ENCODE peak calls at places on chromosome 19, in eight cellular contexts. I, R, F, D, A, T, X and N are unnamed samples.

GRCh38 chr19:14333101-14333871 is 48.0 kb upstream of the ADGRE5 start:
- DNase-seq in I (peak; percentile 75), A (no peak), R (no peak), T (no peak), F (no peak), D (peak; percentile 33), X (no peak), N (peak; percentile 76)

GRCh38 chr19:50252111-50252886 is 48.9 kb downstream of the MYH14 start:
- DNase-seq in X (no peak), I (peak; percentile 34), A (no peak), F (peak; percentile 4), D (peak; percentile 3), T (no peak), R (no peak), N (no peak)

GRCh38 chr19:53915000-53915399 is 5.9 kb downstream of the CACNG7 start:
- DNase-seq in T (no peak), D (no peak), X (no peak), A (no peak), F (no peak), I (no peak), R (no peak), N (no peak)

GRCh38 chr19:49556412-49557398 is 23.7 kb downstream of the NOSIP start:
- DNase-seq in X (no peak), T (no peak), I (no peak), F (peak; percentile 35), R (no peak), A (no peak), D (peak; percentile 29), N (peak; percentile 59)

GRCh38 chr19:35868172-35868822 is at the start of gene APLP1:
- DNase-seq in I (peak; percentile 49), T (no peak), D (peak; percentile 53), A (no peak), X (peak; percentile 71), F (peak; percentile 56), R (peak; percentile 88), N (peak; percentile 49)

GRCh38 chr19:58570770-58571574 is 2.2 kb downstream of the MZF1 start:
- DNase-seq in F (no peak), I (no peak), R (peak; percentile 83), T (no peak), X (peak; percentile 28), D (no peak), A (peak; percentile 65), N (no peak)

GRCh38 chr19:13042443-13043130 is 47.3 kb downstream of the NFIX start:
- DNase-seq in X (no peak), A (no peak), T (no peak), R (no peak), F (no peak), D (peak; percentile 27), I (peak; percentile 70), N (no peak)

GRCh38 chr19:7799640-7800355 is 30.2 kb upstream of the EVI5L start:
- DNase-seq in X (peak; percentile 62), R (peak; percentile 85), A (peak; percentile 75), T (peak; percentile 55), F (peak; percentile 18), I (peak; percentile 84), D (peak; percentile 55), N (peak; percentile 64)

GRCh38 chr19:10086032-10086903 is at the start of gene SHFL:
- DNase-seq in R (peak; percentile 96), F (peak; percentile 83), D (peak; percentile 43), A (no peak), T (no peak), I (peak; percentile 71), X (peak; percentile 90), N (peak; percentile 88)

GRCh38 chr19:42406111-42406510 is 16.0 kb upstream of the CNFN start:
- DNase-seq in I (no peak), R (no peak), A (no peak), D (no peak), F (no peak), X (no peak), T (no peak), N (no peak)

GRCh38 chr19:50214699-50215543 is 11.5 kb downstream of the MYH14 start:
- DNase-seq in F (no peak), T (no peak), A (peak; percentile 80), R (no peak), D (no peak), X (no peak), I (no peak), N (peak; percentile 89)

GRCh38 chr19:44686896-44687295 is 12.1 kb upstream of the CEACAM16 start:
- DNase-seq in T (no peak), A (no peak), X (no peak), R (no peak), D (no peak), F (no peak), I (no peak), N (no peak)

GRCh38 chr19:44683434-44684210 is 12.3 kb downstream of the CEACAM19 start:
- DNase-seq in F (no peak), D (no peak), X (no peak), T (no peak), R (no peak), A (no peak), I (no peak), N (no peak)

GRCh38 chr19:44682807-44683206 is 11.5 kb downstream of the CEACAM19 start:
- DNase-seq in F (no peak), R (no peak), A (no peak), X (no peak), I (no peak), D (no peak), T (no peak), N (no peak)

GRCh38 chr19:44685877-44686276 is 13.1 kb upstream of the CEACAM16 start:
- DNase-seq in R (no peak), I (peak; percentile 69), T (no peak), A (no peak), X (no peak), F (no peak), D (peak; percentile 70), N (no peak)

DNA sequence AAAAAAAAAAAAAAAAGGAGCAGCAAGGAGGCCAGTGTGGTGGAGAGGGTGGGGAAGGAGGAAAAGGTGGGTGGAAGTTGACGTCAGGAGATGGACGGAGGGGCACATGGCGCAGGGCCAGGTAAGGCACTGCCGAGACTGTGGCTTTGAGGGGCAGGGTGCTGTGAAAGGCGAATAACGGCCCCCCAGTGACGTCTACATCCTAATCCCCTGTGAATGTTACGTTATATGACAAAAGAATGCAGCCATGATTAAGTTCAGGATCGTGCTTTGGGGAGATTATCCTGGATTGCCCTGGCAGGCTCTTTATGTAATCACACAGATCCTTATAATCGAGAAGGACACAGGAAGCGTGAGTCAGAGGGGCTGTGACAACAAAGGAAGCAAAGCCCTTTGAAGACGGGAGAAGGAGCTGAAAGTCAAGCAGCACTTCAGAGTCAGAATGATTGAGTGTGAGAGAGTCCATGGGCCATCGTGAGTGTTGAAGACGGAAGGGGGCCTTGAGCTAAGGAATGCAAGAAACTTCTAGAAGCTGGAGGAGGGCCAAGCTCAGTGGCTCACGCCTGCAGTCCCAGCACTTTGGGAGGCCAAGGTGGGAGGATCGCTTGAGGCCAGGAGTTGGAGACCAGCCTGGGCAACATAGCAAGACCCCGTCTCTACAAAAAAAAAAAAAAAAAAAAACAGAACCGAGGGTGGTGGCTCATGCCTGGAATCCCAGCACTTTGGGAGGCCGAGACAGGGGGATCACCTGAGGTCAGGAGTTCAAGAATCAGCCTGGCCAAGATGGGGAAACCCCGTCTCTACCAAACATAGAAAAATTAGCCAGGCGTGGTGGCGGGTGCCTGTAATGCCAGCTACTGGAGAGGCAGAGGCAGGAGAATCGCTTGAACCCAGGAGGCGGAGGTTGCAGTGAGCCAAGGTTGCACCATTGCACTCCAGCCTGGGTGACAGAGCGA is 13.8 kb upstream of the CEACAM16 start:
- DNase-seq in R (no peak), X (peak; percentile 64), I (peak; percentile 93), D (peak; percentile 96), T (peak; percentile 54), A (no peak), F (no peak), N (peak; percentile 62)
- H3K27ac ChIP-seq in R (peak overlapping the region; percentile 64), X (no peak overlapping the region), I (peak overlapping the region; percentile 48), D (peak overlapping the region; percentile 77), T (peak overlapping the region; percentile 82), A (no peak overlapping the region), F (no peak overlapping the region), N (peak overlapping the region; percentile 31)

DNA sequence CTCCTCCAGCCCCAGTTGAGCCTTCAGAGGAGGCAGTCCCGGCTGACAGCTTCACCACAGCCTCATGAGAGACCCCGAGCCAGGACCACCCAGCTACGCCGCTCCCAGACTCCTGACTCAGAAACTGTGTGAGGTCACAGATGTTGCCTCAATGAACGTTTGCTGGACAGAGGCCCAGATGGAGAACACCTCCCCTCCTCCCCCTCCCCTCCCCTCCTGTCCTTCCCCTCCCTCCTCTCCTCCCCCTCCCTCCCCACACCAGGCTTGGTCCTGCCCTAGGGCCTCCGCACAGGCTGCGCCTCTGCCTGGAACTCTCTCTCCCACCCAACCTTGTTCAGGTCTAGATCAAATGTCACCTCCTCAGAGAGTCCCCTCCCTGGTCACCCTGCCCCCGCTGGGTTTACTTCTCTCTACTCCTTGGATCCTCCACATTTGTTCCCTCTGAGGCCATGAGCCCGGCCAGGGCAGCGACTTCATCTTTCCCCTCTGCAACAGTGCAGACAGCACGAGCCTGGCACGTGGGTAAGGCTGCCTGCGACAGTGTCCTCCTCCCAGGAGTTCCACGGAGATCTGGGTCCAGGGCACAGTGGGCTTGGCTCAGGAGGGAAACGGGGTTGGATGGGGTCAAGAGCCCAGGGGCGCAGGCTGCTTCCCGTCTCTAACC is 17.4 kb downstream of the PIP5K1C start:
- DNase-seq in F (no peak), D (peak; percentile 73), A (no peak), T (no peak), I (peak; percentile 84), X (no peak), R (no peak), N (no peak)
- H3K4me3 ChIP-seq in F (no peak overlapping the region), D (no peak overlapping the region), A (no peak overlapping the region), T (no peak overlapping the region), I (no peak overlapping the region), X (no peak overlapping the region), R (no peak overlapping the region), N (no peak overlapping the region)

GRCh38 chr19:34404109-34404909 is at the start of gene PDCD2L:
- DNase-seq in R (peak; percentile 97), X (peak; percentile 94), A (peak; percentile 93), T (peak; percentile 70), F (peak; percentile 89), I (peak; percentile 88), D (peak; percentile 78), N (peak; percentile 93)

GRCh38 chr19:34409189-34410164 is 5.3 kb downstream of the PDCD2L start:
- DNase-seq in F (no peak), I (no peak), D (no peak), A (peak; percentile 50), X (no peak), R (peak; percentile 46), T (no peak), N (no peak)

GRCh38 chr19:34411216-34411615 is 7.0 kb downstream of the PDCD2L start:
- DNase-seq in X (no peak), R (peak; percentile 17), D (no peak), F (no peak), T (no peak), I (no peak), A (no peak), N (no peak)

GRCh38 chr19:34405892-34406660 is 1.9 kb downstream of the PDCD2L start:
- DNase-seq in I (no peak), F (no peak), A (no peak), X (no peak), R (peak; percentile 23), D (no peak), T (no peak), N (no peak)

GRCh38 chr19:34408421-34408820 is 4.2 kb downstream of the PDCD2L start:
- DNase-seq in I (no peak), D (no peak), A (peak; percentile 8), T (no peak), R (peak; percentile 24), X (no peak), F (no peak), N (no peak)
- H3K27me3 ChIP-seq in I (no peaks in the 10 kb centered on the region), D (no peaks in the 10 kb centered on the region), A (no peaks in the 10 kb centered on the region), T (no peaks in the 10 kb centered on the region), R (no peaks in the 10 kb centered on the region), X (no peaks in the 10 kb centered on the region), F (no peaks in the 10 kb centered on the region), N (no peaks in the 10 kb centered on the region)

GRCh38 chr19:1509589-1510441 is 3.0 kb downstream of the ADAMTSL5 start:
- DNase-seq in T (no peak), A (no peak), F (no peak), R (no peak), X (no peak), I (no peak), D (no peak), N (no peak)
- H3K27ac ChIP-seq in T (no peak overlapping the region), A (no peak overlapping the region), F (no peak overlapping the region), R (no peak overlapping the region), X (no peak overlapping the region), I (no peak overlapping the region), D (no peak overlapping the region), N (no peak overlapping the region)